ENCODE peak calls at places on chromosomes 11 and 22, in five cellular contexts. D is neuronal stem cell, F is mesenchymal stem cell, L is IMR-90, R is H1. G is an unnamed sample.
A peak's percentile ranks its signal among the peaks of the same experiment; 100 is the strongest.

GRCh38 chr11:67033661-67034166 is 10.8 kb downstream of the SYT12 start:
- DNase-seq in D (no peak), F (peak; percentile 98), L (peak; percentile 99), R (no peak), G (no peak)

GRCh38 chr11:33376331-33377099 is 119.3 kb downstream of the HIPK3 start:
- DNase-seq in D (peak; percentile 11), F (no peak), L (no peak), R (no peak), G (peak; percentile 16)

GRCh38 chr11:74030668-74031309 is 21.9 kb upstream of the UCP3 start:
- DNase-seq in D (no peak), F (no peak), L (no peak), R (no peak), G (no peak)

GRCh38 chr11:6357222-6357621 is 33.1 kb upstream of the SMPD1 start:
- DNase-seq in D (no peak), F (peak; percentile 87), L (peak; percentile 95), R (no peak), G (peak; percentile 73)

GRCh38 chr11:10934293-10934850 is 76.5 kb upstream of the ZBED5 start:
- DNase-seq in D (no peak), F (no peak), L (no peak), R (no peak), G (no peak)

GRCh38 chr11:92504004-92504403 is 279.4 kb downstream of the FAT3 start:
- DNase-seq in D (no peak), F (no peak), L (no peak), R (no peak), G (no peak)

GRCh38 chr22:30290318-30290678 is 993 bp upstream of the CASTOR1 start:
- DNase-seq in D (peak; percentile 9), F (peak; percentile 29), L (peak; percentile 23), R (no peak), G (no peak)

GRCh38 chr11:251550-251949 is 14.8 kb downstream of the PSMD13 start:
- DNase-seq in D (no peak), F (no peak), L (no peak), R (no peak), G (no peak)

GRCh38 chr11:41978951-41979350 is 519.5 kb upstream of the LRRC4C start:
- DNase-seq in D (no peak), F (no peak), L (no peak), R (no peak), G (no peak)

GRCh38 chr11:8267831-8268529 is 4.3 kb upstream of the LMO1 start:
- DNase-seq in D (no peak), F (no peak), L (no peak), R (no peak), G (no peak)

GRCh38 chr22:20408891-20409290 is 14.9 kb downstream of the ZNF74 start:
- DNase-seq in D (no peak), F (no peak), L (no peak), R (no peak), G (no peak)

GRCh38 chr11:104665631-104666030 is 232.6 kb downstream of the CASP12 start:
- DNase-seq in D (no peak), F (peak; percentile 63), L (peak; percentile 80), R (no peak), G (no peak)

GRCh38 chr11:46778416-46778815 is 59.4 kb downstream of the F2 start:
- DNase-seq in D (no peak), F (no peak), L (no peak), R (no peak), G (no peak)

GRCh38 chr11:2807801-2808241 is 77.8 kb downstream of the CDKN1C start:
- DNase-seq in D (no peak), F (no peak), L (no peak), R (no peak), G (no peak)

GRCh38 chr11:119120639-119121007 is 757 bp upstream of the HINFP start:
- DNase-seq in D (peak; percentile 24), F (no peak), L (peak; percentile 70), R (no peak), G (no peak)

DNA sequence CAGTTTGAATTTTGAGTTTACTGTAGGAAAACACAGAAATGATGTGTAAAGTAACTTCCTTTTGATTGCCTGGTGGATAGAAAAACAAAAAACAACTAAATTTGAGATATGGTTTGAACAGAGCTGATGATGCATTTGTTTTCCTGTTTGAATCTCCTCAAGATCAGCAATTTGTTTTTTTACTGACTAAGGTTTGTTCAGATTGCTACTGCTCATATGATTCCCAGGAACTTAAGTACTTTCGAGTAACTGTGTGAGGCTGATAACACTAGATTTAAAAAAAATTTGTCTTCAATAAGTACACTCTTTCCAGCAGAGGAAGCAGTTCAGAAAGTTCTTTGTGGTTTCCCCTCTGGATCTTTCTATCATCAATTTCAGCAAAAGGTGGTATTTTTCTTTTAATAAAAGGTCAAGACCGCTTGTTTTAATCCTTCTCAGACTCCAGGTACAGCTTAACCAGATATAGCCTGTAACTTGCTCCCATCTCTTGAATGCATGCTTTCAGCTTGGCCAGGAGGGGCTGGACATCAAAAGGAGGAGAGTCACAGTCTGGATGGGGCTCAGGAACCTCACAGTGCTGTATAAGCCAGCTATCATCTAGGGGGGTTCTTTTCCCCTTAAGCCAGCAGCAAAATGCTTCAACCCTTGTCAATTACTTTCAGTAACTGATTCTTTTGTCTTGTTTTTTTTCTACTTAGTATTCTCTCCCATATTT is 12.3 kb upstream of the MS4A6E start:
- DNase-seq in D (no peak), F (no peak), L (no peak), R (no peak), G (no peak)
- H2BK120ac ChIP-seq in D (no peak overlapping the region), F (no peak overlapping the region), L (no peak overlapping the region), R (no peak overlapping the region), G (no peak overlapping the region)

GRCh38 chr11:83467841-83468240 is 181.7 kb upstream of the CCDC90B start:
- DNase-seq in D (no peak), F (no peak), L (no peak), R (no peak), G (no peak)
- H2BK15ac ChIP-seq in D (no peak overlapping the region), F (no peak overlapping the region), L (no peak overlapping the region), R (no peak overlapping the region), G (no peak overlapping the region)

GRCh38 chr11:126061707-126062678 is 673 bp downstream of the CDON start:
- DNase-seq in D (no peak), F (peak; percentile 30), L (peak; percentile 5), R (no peak), G (peak; percentile 89)
- H3K4me3 ChIP-seq in D (peak overlapping the region; percentile 92), F (peak overlapping the region; percentile 87), L (peak overlapping the region; percentile 61), R (peak overlapping the region; percentile 46), G (peak overlapping the region; percentile 45)

GRCh38 chr11:111983187-111983986 is 41.8 kb upstream of the DLAT start:
- DNase-seq in D (peak; percentile 67), F (peak; percentile 85), L (peak; percentile 72), R (peak; percentile 64), G (peak; percentile 93)
- H2BK120ac ChIP-seq in D (no peak overlapping the region), F (no peak overlapping the region), L (peak overlapping the region; percentile 62), R (no peak overlapping the region), G (no peak overlapping the region)

DNA sequence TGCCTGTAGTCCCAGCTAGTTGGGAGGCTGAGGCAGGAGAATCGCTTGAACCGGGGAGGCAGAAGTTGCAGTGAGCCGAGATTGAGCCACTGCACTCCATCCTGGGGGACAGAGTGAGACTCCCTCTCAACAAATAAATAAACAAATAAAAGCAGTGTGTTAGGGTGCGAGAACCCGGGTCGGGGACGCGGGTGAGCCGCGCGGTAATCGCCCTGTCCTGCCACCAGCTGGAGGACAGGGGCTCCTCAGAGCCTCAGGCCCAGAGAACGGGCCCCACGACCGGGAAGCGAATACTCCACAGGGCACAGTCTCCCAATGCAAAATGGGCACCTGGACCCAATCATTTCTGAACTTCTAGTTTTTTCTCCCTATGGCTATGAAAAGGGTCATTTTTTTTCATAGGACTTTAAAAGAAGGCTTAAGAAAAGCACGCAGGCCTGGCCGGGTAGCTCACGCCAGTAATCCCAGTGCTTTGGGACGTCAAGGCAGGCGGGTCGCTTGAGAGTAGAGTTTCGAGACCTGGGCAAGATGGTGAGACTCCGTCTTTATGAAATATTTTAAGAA is 744 bp upstream of the MCM5 start:
- DNase-seq in D (no peak), F (no peak), L (no peak), R (no peak), G (peak; percentile 23)
- H2BK15ac ChIP-seq in D (peak overlapping the region; percentile 81), F (no peak overlapping the region), L (peak overlapping the region; percentile 54), R (peak overlapping the region; percentile 98), G (peak overlapping the region; percentile 89)

GRCh38 chr11:45071232-45071631 is 75.2 kb upstream of the PRDM11 start:
- DNase-seq in D (no peak), F (no peak), L (no peak), R (no peak), G (no peak)

GRCh38 chr11:45075952-45076351 is 70.5 kb upstream of the PRDM11 start:
- DNase-seq in D (no peak), F (no peak), L (no peak), R (no peak), G (no peak)

GRCh38 chr11:45076761-45077160 is 69.7 kb upstream of the PRDM11 start:
- DNase-seq in D (no peak), F (no peak), L (no peak), R (no peak), G (no peak)

GRCh38 chr11:45075519-45075918 is 70.9 kb upstream of the PRDM11 start:
- DNase-seq in D (no peak), F (no peak), L (no peak), R (no peak), G (no peak)

DNA sequence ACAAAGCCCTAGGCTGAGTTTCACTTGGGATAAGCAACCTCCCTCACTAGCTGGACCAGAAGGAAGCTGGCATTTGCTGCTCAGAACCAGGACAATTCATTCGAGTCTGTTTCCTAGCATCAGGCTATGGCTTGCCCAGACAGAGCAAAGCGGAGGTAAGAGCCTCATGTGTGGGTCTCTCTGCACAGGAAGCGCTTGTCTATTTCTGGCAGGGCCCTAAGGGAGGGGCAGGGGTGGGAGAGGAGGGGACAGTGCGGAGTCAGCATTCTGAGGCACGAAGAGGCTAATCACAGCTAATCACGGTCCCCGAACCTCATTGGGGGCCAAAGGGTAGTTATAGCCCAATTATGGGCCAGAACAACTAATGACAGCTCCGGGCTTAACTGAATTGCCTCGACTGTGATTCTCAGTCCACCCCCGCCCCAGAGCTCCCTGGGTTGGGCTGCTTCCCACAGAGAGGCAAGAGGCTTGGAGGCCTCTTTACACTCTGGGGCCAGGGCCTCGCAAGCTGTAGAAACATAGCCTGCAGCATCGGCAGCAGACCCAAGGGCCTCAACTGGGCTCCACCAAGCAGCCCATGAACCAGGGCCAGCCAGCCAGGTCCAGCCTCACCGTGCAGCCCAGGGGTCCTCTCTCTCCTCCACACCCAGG is 72.7 kb upstream of the PRDM11 start:
- DNase-seq in D (no peak), F (no peak), L (no peak), R (no peak), G (no peak)
- H3K4me3 ChIP-seq in D (no peak overlapping the region), F (no peak overlapping the region), L (no peak overlapping the region), R (no peak overlapping the region), G (no peak overlapping the region)

GRCh38 chr11:13134886-13135285 is 125.8 kb downstream of the RASSF10 start:
- DNase-seq in D (no peak), F (no peak), L (no peak), R (no peak), G (no peak)
- H2BK120ac ChIP-seq in D (no peak overlapping the region), F (no peak overlapping the region), L (no peak overlapping the region), R (no peak overlapping the region), G (no peak overlapping the region)

GRCh38 chr11:110873953-110874352 is 161.7 kb upstream of the ARHGAP20 start:
- DNase-seq in D (no peak), F (no peak), L (no peak), R (no peak), G (no peak)
- H2BK15ac ChIP-seq in D (no peak overlapping the region), F (no peak overlapping the region), L (no peak overlapping the region), R (no peak overlapping the region), G (no peak overlapping the region)